ENCODE peak calls at places on chromosomes 1 and 21, in seven cellular contexts. Q is nucleus accumbens; K is amniotic stem cell; Y is sciatic nerve; P is A549; B is activated T-cell treated with anti-CD3 and anti-CD28 coated beads for 4 hours; D is effector CD8-positive, alpha-beta T cell. M is an unnamed sample.

GRCh38 chr1:25065246-25066238 is 135.5 kb upstream of the RUNX3 start:
- DNase-seq in Q (no peak), K (no peak), Y (no peak), P (no peak), B (no peak), D (peak), M (no peak)

GRCh38 chr1:193625255-193625654 is 438.8 kb upstream of the B3GALT2 start:
- DNase-seq in Q (no peak), K (no peak), Y (no peak), P (no peak), B (no peak), D (no peak), M (no peak)

GRCh38 chr1:116115476-116115875 is 4.3 kb downstream of the MAB21L3 start:
- DNase-seq in Q (no peak), K (peak), Y (no peak), P (peak), B (no peak), D (no peak), M (no peak)

GRCh38 chr1:44792736-44793502 is 4.9 kb upstream of the BEST4 start:
- DNase-seq in Q (no peak), K (no peak), Y (peak), P (no peak), B (no peak), D (no peak), M (no peak)

GRCh38 chr1:109838838-109839240 is 71.8 kb upstream of the CSF1 start:
- DNase-seq in Q (no peak), K (no peak), Y (no peak), P (peak), B (no peak), D (no peak), M (no peak)

GRCh38 chr1:96730574-96731298 is 9.2 kb downstream of the PTBP2 start:
- DNase-seq in Q (no peak), K (no peak), Y (no peak), P (no peak), B (no peak), D (no peak), M (no peak)

GRCh38 chr1:42736571-42737200 is 3.4 kb downstream of the CLDN19 start:
- DNase-seq in Q (no peak), K (no peak), Y (no peak), P (no peak), B (no peak), D (no peak), M (no peak)

GRCh38 chr1:22633697-22634463 is 2.5 kb upstream of the C1QA start:
- DNase-seq in Q (no peak), K (no peak), Y (no peak), P (no peak), B (no peak), D (no peak), M (no peak)

GRCh38 chr21:25791321-25791720 is 56.5 kb downstream of the GABPA start:
- DNase-seq in Q (no peak), K (no peak), Y (no peak), P (peak), B (no peak), D (no peak), M (no peak)

GRCh38 chr1:167762061-167762746 is 40.4 kb downstream of the MPZL1 start:
- DNase-seq in Q (no peak), K (no peak), Y (no peak), P (no peak), B (no peak), D (no peak), M (no peak)

GRCh38 chr21:45632165-45632896 is 11.2 kb upstream of the PCBP3 start:
- DNase-seq in Q (no peak), K (no peak), Y (no peak), P (no peak), B (no peak), D (no peak), M (no peak)

GRCh38 chr1:168640184-168640583 is 63.8 kb downstream of the XCL1 start:
- DNase-seq in Q (no peak), K (no peak), Y (no peak), P (no peak), B (no peak), D (no peak), M (no peak)

GRCh38 chr1:235775461-235775860 is 91.2 kb downstream of the LYST start:
- DNase-seq in Q (no peak), K (no peak), Y (no peak), P (no peak), B (no peak), D (no peak), M (no peak)

GRCh38 chr1:245337829-245338484 is 183.2 kb downstream of the KIF26B start:
- DNase-seq in Q (no peak), K (no peak), Y (no peak), P (no peak), B (no peak), D (no peak), M (no peak)

GRCh38 chr1:206713910-206714312 is 29.2 kb downstream of the MAPKAPK2 start:
- DNase-seq in Q (no peak), K (no peak), Y (no peak), P (peak), B (no peak), D (no peak), M (no peak)

GRCh38 chr21:45286671-45287437 is 841 bp downstream of the POFUT2 start:
- DNase-seq in Q (no peak), K (no peak), Y (peak), P (no peak), B (no peak), D (no peak), M (no peak)

GRCh38 chr1:96418969-96419368 is 302.6 kb upstream of the PTBP2 start:
- DNase-seq in Q (no peak), K (no peak), Y (no peak), P (no peak), B (no peak), D (no peak), M (no peak)

GRCh38 chr1:161119379-161120061 is 1.6 kb downstream of the NIT1 start:
- DNase-seq in Q (no peak), K (no peak), Y (no peak), P (peak), B (no peak), D (peak), M (no peak)

GRCh38 chr1:61293197-61293596 is 210.8 kb downstream of the NFIA start:
- DNase-seq in Q (no peak), K (no peak), Y (no peak), P (no peak), B (no peak), D (no peak), M (no peak)

GRCh38 chr1:240766831-240767230 is 154.9 kb upstream of the GREM2 start:
- DNase-seq in Q (no peak), K (no peak), Y (no peak), P (no peak), B (no peak), D (no peak), M (no peak)

GRCh38 chr21:43712268-43712942 is 6.5 kb upstream of the PDXK start:
- DNase-seq in Q (no peak), K (no peak), Y (no peak), P (peak), B (no peak), D (no peak), M (no peak)

GRCh38 chr1:205492201-205492667 is 12.2 kb upstream of the CDK18 start:
- DNase-seq in Q (no peak), K (no peak), Y (no peak), P (no peak), B (no peak), D (no peak), M (no peak)

GRCh38 chr1:155527672-155528071 is 34.9 kb downstream of the ASH1L start:
- DNase-seq in Q (no peak), K (no peak), Y (no peak), P (no peak), B (no peak), D (no peak), M (no peak)

GRCh38 chr1:20552728-20553571 is 577 bp downstream of the FAM43B start:
- DNase-seq in Q (no peak), K (no peak), Y (no peak), P (peak), B (no peak), D (no peak), M (no peak)

GRCh38 chr1:160082926-160083325 is 1.6 kb downstream of the KCNJ9 start:
- DNase-seq in Q (no peak), K (no peak), Y (no peak), P (no peak), B (no peak), D (no peak), M (no peak)

GRCh38 chr21:15003463-15004135 is 61.2 kb downstream of the NRIP1 start:
- DNase-seq in Q (no peak), K (no peak), Y (no peak), P (no peak), B (no peak), D (no peak), M (no peak)

GRCh38 chr1:17880429-17880828 is 125.3 kb downstream of the ACTL8 start:
- DNase-seq in Q (no peak), K (no peak), Y (peak), P (no peak), B (no peak), D (no peak), M (no peak)

GRCh38 chr1:182841368-182841988 is 2.3 kb downstream of the DHX9 start:
- DNase-seq in Q (no peak), K (no peak), Y (no peak), P (peak), B (no peak), D (no peak), M (no peak)

GRCh38 chr1:189619682-189620332 is 857.9 kb downstream of the BRINP3 start:
- DNase-seq in Q (no peak), K (peak), Y (no peak), P (peak), B (no peak), D (no peak), M (no peak)

GRCh38 chr1:30740952-30741894 is 16.4 kb downstream of the LAPTM5 start:
- DNase-seq in Q (no peak), K (no peak), Y (no peak), P (no peak), B (no peak), D (no peak), M (no peak)

GRCh38 chr1:68174173-68175113 is 57.9 kb downstream of the WLS start:
- DNase-seq in Q (no peak), K (peak), Y (peak), P (peak), B (no peak), D (no peak), M (no peak)

GRCh38 chr1:35136780-35137179 is 56.2 kb downstream of the SFPQ start:
- DNase-seq in Q (no peak), K (no peak), Y (no peak), P (no peak), B (no peak), D (no peak), M (no peak)

GRCh38 chr1:234611153-234611798 is 1.3 kb upstream of the IRF2BP2 start:
- DNase-seq in Q (no peak), K (peak), Y (no peak), P (peak), B (peak), D (peak), M (no peak)

GRCh38 chr1:17676387-17677060 is 78.6 kb upstream of the ACTL8 start:
- DNase-seq in Q (no peak), K (no peak), Y (no peak), P (no peak), B (no peak), D (no peak), M (no peak)

GRCh38 chr1:5660141-5660935 is 331.9 kb downstream of the NPHP4 start:
- DNase-seq in Q (no peak), K (no peak), Y (peak), P (no peak), B (no peak), D (no peak), M (no peak)

GRCh38 chr1:39640861-39641260 is 1.4 kb upstream of the HEYL start:
- DNase-seq in Q (no peak), K (no peak), Y (no peak), P (no peak), B (no peak), D (no peak), M (no peak)

GRCh38 chr1:203271018-203271743 is 34.1 kb upstream of the BTG2 start:
- DNase-seq in Q (no peak), K (peak), Y (peak), P (peak), B (peak), D (peak), M (no peak)

GRCh38 chr1:211359876-211360275 is 33.2 kb downstream of the TRAF5 start:
- DNase-seq in Q (no peak), K (no peak), Y (no peak), P (no peak), B (no peak), D (no peak), M (no peak)

M was measured in substantia nigra.